ENCODE peak calls at places on chromosomes 2 and 18, in ten cellular contexts. S, P, H, J, B, T, A, U, Y and C are unnamed samples.

GRCh38 chr2:101327863-101328394 is 19.4 kb upstream of the RNF149 start:
- DNase-seq in S (no peak), P (no peak), H (no peak), J (no peak), B (peak), T (no peak), A (no peak), U (peak), Y (no peak), C (no peak)

GRCh38 chr2:96138146-96139145 is at the start of gene ASTL:
- DNase-seq in S (peak), P (peak), H (no peak), J (no peak), B (peak), T (peak), A (peak), U (no peak), Y (no peak), C (no peak)

GRCh38 chr2:121699421-121700328 is 37.0 kb downstream of the NIFK start:
- DNase-seq in S (peak), P (peak), H (no peak), J (no peak), B (peak), T (peak), A (no peak), U (peak), Y (peak), C (peak)

GRCh38 chr2:46379213-46380037 is 82.2 kb downstream of the EPAS1 start:
- DNase-seq in S (peak), P (no peak), H (no peak), J (no peak), B (no peak), T (no peak), A (no peak), U (no peak), Y (no peak), C (no peak)

GRCh38 chr18:76378526-76379215 is 116.4 kb downstream of the ZNF516 start:
- DNase-seq in S (no peak), P (no peak), H (no peak), J (no peak), B (no peak), T (no peak), A (no peak), U (no peak), Y (no peak), C (no peak)

GRCh38 chr2:219300022-219300421 is 9.2 kb downstream of the PTPRN start:
- DNase-seq in S (no peak), P (no peak), H (no peak), J (no peak), B (no peak), T (no peak), A (no peak), U (no peak), Y (no peak), C (no peak)

GRCh38 chr2:199589303-199589702 is 131.6 kb upstream of the SATB2 start:
- DNase-seq in S (no peak), P (no peak), H (no peak), J (no peak), B (no peak), T (no peak), A (no peak), U (no peak), Y (no peak), C (no peak)

GRCh38 chr2:196230051-196230450 is 58.7 kb upstream of the STK17B start:
- DNase-seq in S (no peak), P (no peak), H (no peak), J (no peak), B (peak), T (no peak), A (no peak), U (no peak), Y (no peak), C (no peak)

GRCh38 chr2:127220102-127220806 is at the start of gene CYP27C1:
- DNase-seq in S (no peak), P (peak), H (no peak), J (no peak), B (no peak), T (peak), A (peak), U (no peak), Y (no peak), C (no peak)

GRCh38 chr18:57980573-57981348 is 63.3 kb upstream of the NEDD4L start:
- DNase-seq in S (no peak), P (no peak), H (no peak), J (no peak), B (no peak), T (no peak), A (no peak), U (no peak), Y (no peak), C (no peak)

GRCh38 chr2:25558262-25558661 is 115.1 kb downstream of the DTNB start:
- DNase-seq in S (peak), P (no peak), H (no peak), J (no peak), B (no peak), T (peak), A (no peak), U (no peak), Y (no peak), C (no peak)

GRCh38 chr18:44518091-44518490 is 162.6 kb upstream of the SETBP1 start:
- DNase-seq in S (no peak), P (no peak), H (no peak), J (no peak), B (no peak), T (no peak), A (no peak), U (no peak), Y (no peak), C (no peak)

GRCh38 chr2:231111987-231112386 is 12.9 kb downstream of the HTR2B start:
- DNase-seq in S (peak), P (no peak), H (no peak), J (no peak), B (no peak), T (no peak), A (no peak), U (no peak), Y (no peak), C (no peak)

GRCh38 chr2:136510244-136510643 is 255.1 kb upstream of the THSD7B start:
- DNase-seq in S (no peak), P (no peak), H (no peak), J (no peak), B (no peak), T (no peak), A (no peak), U (no peak), Y (no peak), C (no peak)

GRCh38 chr2:53460347-53460746 is 307.3 kb upstream of the CHAC2 start:
- DNase-seq in S (no peak), P (no peak), H (no peak), J (no peak), B (peak), T (no peak), A (no peak), U (no peak), Y (peak), C (no peak)

GRCh38 chr2:27128810-27129571 is 5.4 kb downstream of the ABHD1 start:
- DNase-seq in S (no peak), P (no peak), H (no peak), J (no peak), B (no peak), T (no peak), A (no peak), U (no peak), Y (no peak), C (no peak)
- TF ChIP-seq POLR2A in S (no peak), P (peak), H (no peak), J (no peak), B (no peak), T (no peak), A (no peak), U (no peak), Y (no peak), C (no peak)

DNA sequence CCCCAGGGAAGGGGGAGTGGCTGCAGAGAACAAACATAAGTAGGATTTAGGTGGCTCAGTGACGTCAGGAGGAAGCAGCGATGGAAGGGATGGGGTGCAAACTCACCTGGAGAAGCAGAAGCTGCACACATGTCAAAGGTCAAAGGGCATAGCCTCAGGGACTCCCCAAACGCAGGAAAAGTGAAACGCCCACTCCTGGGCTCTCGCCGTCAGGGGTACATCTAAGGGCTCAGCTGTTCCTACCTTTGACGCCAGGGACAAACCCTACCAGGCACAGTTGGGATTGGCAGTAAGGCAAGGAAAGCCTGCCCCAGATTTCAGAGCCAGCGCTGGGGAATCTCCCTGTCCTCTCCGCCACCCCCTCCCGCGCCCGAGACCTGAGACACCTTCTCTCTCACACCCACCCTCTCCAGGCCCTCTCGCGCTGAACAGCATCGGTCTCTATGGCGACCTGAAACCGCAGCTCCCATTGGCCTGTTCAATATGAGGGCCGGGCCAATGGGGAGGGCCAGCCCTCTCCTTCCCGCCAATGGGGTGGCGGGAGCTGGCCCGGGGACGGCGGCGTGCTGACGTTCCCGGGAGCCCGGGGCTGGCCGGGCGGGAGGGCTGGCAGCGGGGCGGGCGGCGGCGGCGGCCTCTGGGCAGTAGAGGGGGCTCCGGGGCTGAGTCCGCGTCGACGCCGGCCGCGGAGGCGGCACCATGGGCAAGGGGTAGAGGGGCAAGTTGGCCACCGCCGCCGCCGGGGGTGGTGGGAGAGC is at the start of the genes CCDC148 and PKP4:
- DNase-seq in S (peak), P (peak), H (peak), J (peak), B (peak), T (peak), A (peak), U (peak), Y (peak), C (peak)
- TF ChIP-seq POLR2A in S (peak), P (peak), H (peak), J (peak), B (no peak), T (peak), A (peak), U (no peak), Y (peak), C (peak)

DNA sequence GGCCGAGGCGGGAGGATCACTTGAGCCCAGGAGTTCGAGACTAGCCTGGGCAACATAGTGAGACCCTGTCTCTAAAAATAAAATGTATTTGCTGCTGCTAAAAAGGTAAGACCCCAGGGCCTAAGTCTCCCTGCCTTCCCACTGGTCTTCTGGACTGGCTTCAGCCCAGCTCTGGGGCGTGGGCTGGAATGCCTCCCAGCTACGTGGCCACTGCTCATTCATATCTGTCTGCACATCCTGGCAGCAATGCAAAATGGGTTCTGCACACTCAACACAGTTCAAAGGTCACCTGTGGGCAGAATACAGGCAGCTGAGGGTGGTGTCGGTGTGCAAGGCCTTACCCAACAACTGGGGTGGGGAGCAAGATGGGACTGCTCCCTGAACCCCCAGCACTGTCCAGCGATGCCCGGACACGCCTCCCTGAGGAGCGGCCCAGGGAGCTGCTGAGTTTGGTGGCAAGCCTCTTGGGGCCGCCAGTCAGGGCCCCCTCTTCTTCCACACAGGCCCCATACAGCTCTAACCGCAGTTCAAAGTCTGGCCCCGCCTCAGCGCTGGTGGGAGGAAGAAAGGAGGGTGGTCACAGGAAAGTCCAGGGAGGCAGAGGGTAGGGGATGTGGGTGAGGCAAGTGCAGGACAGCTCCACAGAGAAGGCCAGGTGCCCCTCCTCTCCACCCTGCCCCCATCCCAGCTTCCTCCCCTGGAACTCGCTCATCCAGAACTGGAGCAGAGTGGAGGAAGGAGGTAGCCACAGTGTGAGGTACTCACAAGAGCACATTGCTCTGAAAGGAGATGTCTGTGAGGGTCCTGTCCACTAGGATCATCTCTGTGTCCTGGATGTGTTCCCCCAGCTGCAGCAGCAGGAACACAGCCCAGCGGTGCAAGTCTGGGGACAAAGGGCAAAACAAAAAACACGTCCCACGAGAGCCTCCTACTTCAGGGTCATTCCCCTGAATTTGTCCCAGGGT is 8.2 kb downstream of the WDR54 start:
- DNase-seq in S (no peak), P (no peak), H (no peak), J (no peak), B (peak), T (no peak), A (no peak), U (no peak), Y (peak), C (no peak)
- TF ChIP-seq POLR2A in S (no peak), P (no peak), H (no peak), J (no peak), B (no peak), T (no peak), A (no peak), U (no peak), Y (no peak), C (no peak)

GRCh38 chr2:99489758-99490087 is at the start of gene REV1:
- DNase-seq in S (no peak), P (no peak), H (no peak), J (no peak), B (no peak), T (no peak), A (no peak), U (no peak), Y (no peak), C (no peak)

GRCh38 chr2:99488587-99488998 is 1.2 kb downstream of the REV1 start:
- DNase-seq in S (peak), P (no peak), H (no peak), J (no peak), B (peak), T (peak), A (no peak), U (no peak), Y (no peak), C (no peak)

GRCh38 chr2:99490088-99491065 is 560 bp upstream of the REV1 start:
- DNase-seq in S (peak), P (peak), H (peak), J (peak), B (peak), T (peak), A (peak), U (peak), Y (peak), C (peak)

GRCh38 chr2:99487906-99488305 is 1.9 kb downstream of the REV1 start:
- DNase-seq in S (peak), P (no peak), H (no peak), J (no peak), B (no peak), T (no peak), A (no peak), U (no peak), Y (no peak), C (no peak)

GRCh38 chr2:99488999-99489757 is 639 bp downstream of the REV1 start:
- DNase-seq in S (peak), P (peak), H (peak), J (peak), B (peak), T (peak), A (peak), U (no peak), Y (peak), C (no peak)
- TF ChIP-seq POLR2A in S (peak), P (no peak), H (no peak), J (no peak), B (peak), T (no peak), A (peak), U (no peak), Y (peak), C (no peak)